ENCODE peak calls at places on chromosomes 11 and 22, in five cellular contexts. L, R, X, T and J are unnamed samples.

GRCh38 chr22:38032681-38033521 is 24.3 kb upstream of the PICK1 start:
- DNase-seq in T (no peak), L (peak; percentile 39), X (peak; percentile 84), R (no peak), J (no peak)

GRCh38 chr11:27041141-27041869 is 690 bp downstream of the BBOX1 start:
- DNase-seq in X (no peak), R (no peak), L (no peak), T (no peak), J (no peak)

GRCh38 chr11:34823639-34824038 is 92.5 kb downstream of the APIP start:
- DNase-seq in X (no peak), L (no peak), R (no peak), T (no peak), J (no peak)

GRCh38 chr11:108890482-108891092 is 225.7 kb downstream of the DDX10 start:
- DNase-seq in X (no peak), T (no peak), R (no peak), L (no peak), J (no peak)

GRCh38 chr22:17087176-17088131 is 2.7 kb downstream of the IL17RA start:
- DNase-seq in L (no peak), T (peak; percentile 44), X (peak; percentile 60), R (peak; percentile 41), J (no peak)

GRCh38 chr11:61120865-61121831 is 18.9 kb downstream of the CD5 start:
- DNase-seq in T (no peak), R (peak; percentile 65), X (no peak), L (peak; percentile 61), J (peak; percentile 50)

GRCh38 chr11:782264-783174 is 5.2 kb upstream of the GATD1 start:
- DNase-seq in X (no peak), T (no peak), R (no peak), L (no peak), J (no peak)

GRCh38 chr11:123305601-123306000 is 110.6 kb upstream of the CLMP start:
- DNase-seq in L (no peak), T (no peak), X (no peak), R (no peak), J (no peak)

GRCh38 chr11:73252577-73253191 is 19.5 kb upstream of the P2RY6 start:
- DNase-seq in T (no peak), R (no peak), L (no peak), X (no peak), J (no peak)

GRCh38 chr11:128627666-128628342 is 40.4 kb upstream of the ETS1 start:
- DNase-seq in L (no peak), X (no peak), T (no peak), R (no peak), J (no peak)